ENCODE peak calls at places on chromosomes 6 and 20, in six cellular contexts. O is HS-5; A is ureter; E is M059J; U is Ammon's horn; T is activated T-cell treated with anti-CD3 and anti-CD28 coated beads, Interleukin-2, amount 50 U/mL, for 48 hours. V is an unnamed sample.

GRCh38 chr6:161074496-161075140 is 83.0 kb downstream of the MAP3K4 start:
- DNase-seq in O (no peak), A (no peak), E (peak), U (no peak), T (no peak), V (no peak)

GRCh38 chr20:18645196-18645745 is 57.4 kb downstream of the DTD1 start:
- DNase-seq in O (no peak), A (no peak), E (no peak), U (no peak), T (no peak), V (no peak)

GRCh38 chr6:158604048-158604406 is 40.5 kb downstream of the DYNLT1 start:
- DNase-seq in O (no peak), A (no peak), E (no peak), U (no peak), T (no peak), V (no peak)

GRCh38 chr6:34383171-34383631 is 9.3 kb downstream of the NUDT3 start:
- DNase-seq in O (no peak), A (no peak), E (peak), U (no peak), T (no peak), V (peak)

GRCh38 chr20:41534842-41535241 is 83.3 kb downstream of the CHD6 start:
- DNase-seq in O (no peak), A (no peak), E (peak), U (no peak), T (no peak), V (peak)

GRCh38 chr6:25886066-25886465 is 12.0 kb upstream of the SLC17A3 start:
- DNase-seq in O (no peak), A (no peak), E (no peak), U (no peak), T (no peak), V (no peak)

GRCh38 chr20:8129211-8129986 is 2.7 kb upstream of the PLCB1 start:
- DNase-seq in O (no peak), A (peak), E (no peak), U (no peak), T (no peak), V (no peak)

GRCh38 chr6:151292974-151293373 is 53.2 kb downstream of the AKAP12 start:
- DNase-seq in O (no peak), A (no peak), E (peak), U (no peak), T (no peak), V (no peak)

GRCh38 chr20:46255440-46256104 is 52.7 kb downstream of the CDH22 start:
- DNase-seq in O (no peak), A (peak), E (peak), U (peak), T (no peak), V (peak)

GRCh38 chr20:58713801-58714339 is 21.3 kb downstream of the NPEPL1 start:
- DNase-seq in O (no peak), A (peak), E (no peak), U (no peak), T (peak), V (no peak)